ENCODE peak calls at places on chromosomes 3 and 15, in five cellular contexts. U is neural progenitor cell, N is OCI-LY7, M is endothelial cell of umbilical vein, I is hepatocyte. K is an unnamed sample.

GRCh38 chr3:182979719-182980191 is 583 bp downstream of the DCUN1D1 start:
- DNase-seq in U (peak; percentile 74), N (peak; percentile 52), M (peak; percentile 32), I (peak; percentile 55), K (peak; percentile 56)

GRCh38 chr15:78242128-78242527 is 7.8 kb upstream of the ACSBG1 start:
- DNase-seq in U (peak; percentile 51), N (peak; percentile 13), M (peak; percentile 20), I (peak; percentile 68), K (no peak)

GRCh38 chr3:8962226-8962861 is 928 bp downstream of the RAD18 start:
- DNase-seq in U (no peak), N (peak; percentile 12), M (no peak), I (no peak), K (no peak)

GRCh38 chr3:135084404-135084803 is 289.3 kb downstream of the EPHB1 start:
- DNase-seq in U (no peak), N (no peak), M (no peak), I (no peak), K (no peak)

GRCh38 chr3:113212845-113213375 is 1.6 kb downstream of the BOC start:
- DNase-seq in U (no peak), N (no peak), M (no peak), I (no peak), K (no peak)

GRCh38 chr3:20040476-20041196 is 390 bp downstream of the KAT2B start:
- DNase-seq in U (peak; percentile 94), N (peak; percentile 87), M (peak; percentile 54), I (peak; percentile 90), K (no peak)

GRCh38 chr3:194129581-194130133 is 6.3 kb upstream of the HES1 start:
- DNase-seq in U (peak; percentile 88), N (no peak), M (no peak), I (peak; percentile 83), K (no peak)

GRCh38 chr3:165383381-165383780 is 187.2 kb upstream of the SLITRK3 start:
- DNase-seq in U (no peak), N (no peak), M (no peak), I (no peak), K (no peak)

GRCh38 chr15:77738441-77739437 is 106.0 kb upstream of the LINGO1 start:
- DNase-seq in U (peak; percentile 56), N (no peak), M (no peak), I (no peak), K (no peak)

GRCh38 chr3:186181901-186182300 is 73.0 kb upstream of the ETV5 start:
- DNase-seq in U (no peak), N (no peak), M (no peak), I (no peak), K (no peak)

GRCh38 chr15:66072616-66073361 is 180.8 kb downstream of the MEGF11 start:
- DNase-seq in U (no peak), N (no peak), M (no peak), I (no peak), K (no peak)

GRCh38 chr3:134600166-134600670 is 50.6 kb downstream of the KY start:
- DNase-seq in U (peak; percentile 25), N (no peak), M (no peak), I (no peak), K (no peak)

GRCh38 chr3:71066849-71067261 is 516.7 kb downstream of the FOXP1 start:
- DNase-seq in U (peak; percentile 24), N (peak; percentile 45), M (peak; percentile 53), I (no peak), K (no peak)

GRCh38 chr3:21718943-21719591 is 31.9 kb downstream of the ZNF385D start:
- DNase-seq in U (peak; percentile 21), N (no peak), M (no peak), I (no peak), K (no peak)

GRCh38 chr3:98596902-98597500 is 3.6 kb upstream of the CPOX start:
- DNase-seq in U (no peak), N (peak; percentile 67), M (peak; percentile 55), I (peak; percentile 46), K (peak; percentile 53)

GRCh38 chr3:121834079-121834730 is 655 bp downstream of the IQCB1 start:
- DNase-seq in U (peak; percentile 38), N (peak; percentile 37), M (peak; percentile 4), I (peak; percentile 27), K (peak; percentile 21)

GRCh38 chr15:100942656-100943055 is 23.5 kb downstream of the LRRK1 start:
- DNase-seq in U (no peak), N (no peak), M (no peak), I (no peak), K (no peak)
- H3K4me2 ChIP-seq in U (no peak overlapping the region), N (peak overlapping the region; percentile 37), M (no peak overlapping the region), I (no peak overlapping the region), K (no peak overlapping the region)

GRCh38 chr3:184164648-184165330 is 9.6 kb downstream of the DVL3 start:
- DNase-seq in U (no peak), N (no peak), M (no peak), I (no peak), K (no peak)
- H3K79me2 ChIP-seq in U (peaks cover 28% of the 10 kb centered on the region), N (peaks cover 5% of the 10 kb centered on the region), M (peaks cover 17% of the 10 kb centered on the region), I (peaks cover 52% of the 10 kb centered on the region), K (peaks cover 31% of the 10 kb centered on the region)

GRCh38 chr3:136804164-136804563 is 14.8 kb upstream of the SLC35G2 start:
- DNase-seq in U (no peak), N (no peak), M (no peak), I (no peak), K (no peak)

GRCh38 chr3:136805795-136806194 is 13.1 kb upstream of the SLC35G2 start:
- DNase-seq in U (no peak), N (no peak), M (no peak), I (no peak), K (no peak)

GRCh38 chr3:136804813-136805212 is 14.1 kb upstream of the SLC35G2 start:
- DNase-seq in U (no peak), N (no peak), M (no peak), I (no peak), K (no peak)

DNA sequence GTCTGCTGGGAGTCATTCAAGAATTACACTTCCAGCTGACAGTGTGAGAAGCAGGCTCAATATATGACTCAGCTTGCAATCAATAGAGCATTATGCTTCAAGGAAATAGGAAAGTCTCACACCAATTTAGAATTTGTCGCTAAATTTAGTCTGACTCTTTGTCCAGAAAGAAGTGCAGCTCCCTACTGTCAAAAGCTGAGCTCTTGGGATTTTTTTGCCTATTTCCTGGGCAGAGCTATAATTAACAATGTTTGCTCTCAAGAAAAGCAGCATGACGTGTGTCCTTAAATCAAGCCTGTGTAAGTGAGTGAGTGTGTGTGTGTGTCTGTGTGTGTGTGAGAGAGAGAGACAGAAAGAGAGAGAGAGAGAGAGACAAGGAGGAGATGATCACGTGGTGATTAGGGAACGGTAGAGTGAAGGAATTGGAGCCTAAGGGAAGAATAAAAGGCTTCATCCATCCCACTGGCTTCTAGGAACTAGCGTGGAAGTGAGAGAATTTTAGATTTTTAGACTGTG is 16.4 kb upstream of the SLC35G2 start:
- DNase-seq in U (no peak), N (no peak), M (peak; percentile 60), I (no peak), K (peak; percentile 68)
- H3K4me2 ChIP-seq in U (no peak overlapping the region), N (no peak overlapping the region), M (no peak overlapping the region), I (no peak overlapping the region), K (peak overlapping the region; percentile 37)

GRCh38 chr15:64112077-64112772 is 16.4 kb downstream of the SNX1 start:
- DNase-seq in U (no peak), N (no peak), M (no peak), I (peak; percentile 50), K (no peak)

GRCh38 chr15:64111679-64112050 is 15.9 kb downstream of the SNX1 start:
- DNase-seq in U (no peak), N (no peak), M (no peak), I (no peak), K (no peak)

GRCh38 chr15:64107337-64107736 is 11.6 kb downstream of the SNX1 start:
- DNase-seq in U (no peak), N (no peak), M (no peak), I (no peak), K (no peak)

GRCh38 chr15:64112904-64113303 is 17.1 kb downstream of the SNX1 start:
- DNase-seq in U (no peak), N (no peak), M (no peak), I (no peak), K (no peak)

DNA sequence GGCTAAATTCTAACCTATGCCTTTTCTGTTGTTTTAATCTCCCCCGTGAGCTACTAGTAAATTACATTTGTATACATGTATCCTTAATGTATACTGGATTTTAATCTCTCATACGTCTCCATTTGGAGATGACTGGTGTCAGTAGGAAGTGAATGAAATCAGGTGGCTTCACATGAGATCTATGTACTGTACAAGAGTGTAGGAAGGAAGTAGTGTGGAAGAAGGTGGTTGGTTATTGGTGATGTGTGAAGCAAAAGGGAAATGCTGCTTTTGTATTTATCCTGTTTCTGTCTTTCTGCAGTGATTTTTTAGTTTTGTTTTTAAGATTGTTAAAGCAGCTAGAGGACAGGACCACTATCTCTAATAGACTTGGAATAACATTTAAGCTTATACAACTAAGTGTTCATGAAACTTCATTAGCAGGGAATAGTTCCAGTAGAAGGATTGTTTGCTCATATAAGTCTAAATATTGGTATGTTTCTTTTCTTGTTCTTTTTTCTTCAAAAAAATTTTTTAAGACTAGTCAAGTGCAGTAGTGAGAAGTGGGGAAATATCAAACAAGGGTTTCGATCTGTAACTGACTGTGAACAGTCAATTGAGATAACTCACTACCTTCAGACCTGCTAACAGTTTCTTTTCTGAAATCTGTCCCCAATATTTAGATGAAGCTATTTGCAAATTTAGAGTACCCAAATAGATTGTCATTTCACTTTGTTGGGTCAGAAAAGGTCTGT is 15.3 kb downstream of the SNX1 start:
- DNase-seq in U (no peak), N (peak; percentile 42), M (no peak), I (no peak), K (no peak)
- H3K79me2 ChIP-seq in U (peaks cover 58% of the 10 kb centered on the region), N (peaks cover 46% of the 10 kb centered on the region), M (peaks cover 52% of the 10 kb centered on the region), I (peaks cover 88% of the 10 kb centered on the region), K (peaks cover 14% of the 10 kb centered on the region)

DNA sequence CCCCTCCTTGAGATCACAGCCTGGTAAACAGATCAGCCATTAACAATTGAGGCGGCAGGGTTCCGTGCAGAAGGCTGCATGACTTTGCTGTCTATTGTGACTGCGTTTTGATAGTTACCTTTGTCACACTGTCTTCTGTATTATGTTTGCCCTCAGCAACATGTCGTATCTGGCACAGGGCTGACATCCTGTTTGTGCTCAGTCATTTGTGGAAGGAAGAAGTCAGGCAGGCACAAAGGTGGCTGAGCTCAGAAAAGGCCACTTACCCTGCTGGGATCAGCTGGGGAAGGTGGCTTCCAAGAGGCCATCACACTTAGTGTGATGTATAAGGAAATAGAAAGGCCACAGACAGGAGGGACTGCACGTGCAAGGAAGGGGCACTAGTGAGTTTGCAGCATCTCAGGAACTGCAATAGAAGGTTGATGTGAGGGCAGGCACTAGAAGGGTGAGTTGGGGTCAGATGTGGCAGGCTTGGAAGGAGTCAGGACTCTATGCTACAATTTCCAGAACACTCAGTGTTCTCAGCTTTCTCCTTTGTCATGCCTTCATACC is 13.4 kb downstream of the PML start:
- DNase-seq in U (no peak), N (peak; percentile 69), M (no peak), I (no peak), K (no peak)
- H3K4me2 ChIP-seq in U (no peak overlapping the region), N (peak overlapping the region; percentile 61), M (no peak overlapping the region), I (no peak overlapping the region), K (no peak overlapping the region)

DNA sequence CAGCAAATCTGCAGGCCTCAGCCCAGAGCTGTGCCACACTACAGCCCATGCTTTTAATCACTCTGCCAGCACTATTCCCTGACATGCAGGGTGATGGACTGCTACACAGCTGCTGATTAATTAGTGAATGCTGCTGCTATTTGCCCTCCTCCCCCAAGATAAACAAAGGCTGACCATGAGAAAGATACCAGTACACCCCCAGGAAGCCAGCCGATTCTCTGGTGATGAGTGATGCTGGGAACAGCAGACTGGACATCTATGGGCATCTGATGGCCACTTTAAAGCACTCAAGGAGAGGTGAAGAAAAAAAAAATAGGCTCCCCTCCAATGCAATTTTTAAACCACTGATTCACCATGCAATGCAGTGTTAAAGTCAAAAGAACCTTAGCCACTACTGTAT is 39.2 kb downstream of the RFTN1 start:
- DNase-seq in U (no peak), N (no peak), M (peak; percentile 47), I (no peak), K (no peak)
- H3K79me2 ChIP-seq in U (no peaks in the 10 kb centered on the region), N (peaks cover 99% of the 10 kb centered on the region), M (no peaks in the 10 kb centered on the region), I (no peaks in the 10 kb centered on the region), K (no peaks in the 10 kb centered on the region)